ENCODE peak calls at places on chromosomes 7 and 10, in ten cellular contexts. One of them, this sample, is unnamed.

GRCh38 chr7:37067961-37068536 is 343.8 kb upstream of the AOAH start:
- DNase-seq in WTC11: no peak
- DNase-seq in RWPE2: no peak
- DNase-seq in HCT116: no peak
- DNase-seq in endodermal cell: no peak
- DNase-seq in stimulated activated CD4-positive, alpha-beta T cell treated with anti-CD3 and anti-CD28 coated beads, Interleukin-2, amount 100 ng/mL, for 24 hours: no peak
- DNase-seq in hepatocyte: no peak
- DNase-seq in CD4-positive, alpha-beta T cell: no peak
- DNase-seq in frontal cortex: no peak
- DNase-seq in CD8-positive, alpha-beta T cell: no peak
- DNase-seq in this sample: no peak

GRCh38 chr7:31663072-31663471 is 23.9 kb upstream of the PPP1R17 start:
- DNase-seq in WTC11: peak; percentile 68
- DNase-seq in RWPE2: no peak
- DNase-seq in HCT116: no peak
- DNase-seq in endodermal cell: peak; percentile 89
- DNase-seq in stimulated activated CD4-positive, alpha-beta T cell treated with anti-CD3 and anti-CD28 coated beads, Interleukin-2, amount 100 ng/mL, for 24 hours: no peak
- DNase-seq in hepatocyte: no peak
- DNase-seq in CD4-positive, alpha-beta T cell: no peak
- DNase-seq in frontal cortex: no peak
- DNase-seq in CD8-positive, alpha-beta T cell: no peak
- DNase-seq in this sample: no peak

GRCh38 chr10:98295907-98296306 is 27.9 kb upstream of the LOXL4 start:
- DNase-seq in WTC11: no peak
- DNase-seq in RWPE2: no peak
- DNase-seq in HCT116: no peak
- DNase-seq in endodermal cell: no peak
- DNase-seq in stimulated activated CD4-positive, alpha-beta T cell treated with anti-CD3 and anti-CD28 coated beads, Interleukin-2, amount 100 ng/mL, for 24 hours: no peak
- DNase-seq in hepatocyte: no peak
- DNase-seq in CD4-positive, alpha-beta T cell: no peak
- DNase-seq in frontal cortex: no peak
- DNase-seq in CD8-positive, alpha-beta T cell: no peak
- DNase-seq in this sample: no peak

GRCh38 chr7:40329601-40330153 is 194.9 kb downstream of the SUGCT start:
- DNase-seq in WTC11: no peak
- DNase-seq in RWPE2: no peak
- DNase-seq in HCT116: peak; percentile 41
- DNase-seq in endodermal cell: no peak
- DNase-seq in stimulated activated CD4-positive, alpha-beta T cell treated with anti-CD3 and anti-CD28 coated beads, Interleukin-2, amount 100 ng/mL, for 24 hours: no peak
- DNase-seq in hepatocyte: peak; percentile 61
- DNase-seq in CD4-positive, alpha-beta T cell: no peak
- DNase-seq in frontal cortex: peak; percentile 24
- DNase-seq in CD8-positive, alpha-beta T cell: no peak
- DNase-seq in this sample: no peak

GRCh38 chr10:68876246-68876918 is 24.7 kb upstream of the DDX50 start:
- DNase-seq in WTC11: no peak
- DNase-seq in RWPE2: no peak
- DNase-seq in HCT116: no peak
- DNase-seq in endodermal cell: no peak
- DNase-seq in stimulated activated CD4-positive, alpha-beta T cell treated with anti-CD3 and anti-CD28 coated beads, Interleukin-2, amount 100 ng/mL, for 24 hours: no peak
- DNase-seq in hepatocyte: peak; percentile 77
- DNase-seq in CD4-positive, alpha-beta T cell: no peak
- DNase-seq in frontal cortex: no peak
- DNase-seq in CD8-positive, alpha-beta T cell: no peak
- DNase-seq in this sample: no peak

GRCh38 chr7:157477550-157478212 is 140.9 kb downstream of the DNAJB6 start:
- DNase-seq in WTC11: no peak
- DNase-seq in RWPE2: no peak
- DNase-seq in HCT116: no peak
- DNase-seq in endodermal cell: peak; percentile 42
- DNase-seq in stimulated activated CD4-positive, alpha-beta T cell treated with anti-CD3 and anti-CD28 coated beads, Interleukin-2, amount 100 ng/mL, for 24 hours: peak; percentile 38
- DNase-seq in hepatocyte: no peak
- DNase-seq in CD4-positive, alpha-beta T cell: no peak
- DNase-seq in frontal cortex: no peak
- DNase-seq in CD8-positive, alpha-beta T cell: no peak
- DNase-seq in this sample: no peak

GRCh38 chr7:159112136-159113011 is 32.3 kb downstream of the VIPR2 start:
- DNase-seq in WTC11: no peak
- DNase-seq in RWPE2: peak; percentile 36
- DNase-seq in HCT116: no peak
- DNase-seq in endodermal cell: peak; percentile 57
- DNase-seq in stimulated activated CD4-positive, alpha-beta T cell treated with anti-CD3 and anti-CD28 coated beads, Interleukin-2, amount 100 ng/mL, for 24 hours: peak; percentile 30
- DNase-seq in hepatocyte: no peak
- DNase-seq in CD4-positive, alpha-beta T cell: peak; percentile 5
- DNase-seq in frontal cortex: no peak
- DNase-seq in CD8-positive, alpha-beta T cell: peak; percentile 13
- DNase-seq in this sample: no peak

GRCh38 chr10:48608279-48608681 is 3.4 kb upstream of the ARHGAP22 start:
- DNase-seq in WTC11: peak; percentile 73
- DNase-seq in RWPE2: no peak
- DNase-seq in HCT116: peak; percentile 34
- DNase-seq in endodermal cell: peak; percentile 91
- DNase-seq in stimulated activated CD4-positive, alpha-beta T cell treated with anti-CD3 and anti-CD28 coated beads, Interleukin-2, amount 100 ng/mL, for 24 hours: peak; percentile 36
- DNase-seq in hepatocyte: peak; percentile 44
- DNase-seq in CD4-positive, alpha-beta T cell: no peak
- DNase-seq in frontal cortex: no peak
- DNase-seq in CD8-positive, alpha-beta T cell: no peak
- DNase-seq in this sample: peak; percentile 51

GRCh38 chr10:42574336-42574735 is 64.0 kb downstream of the ZNF33B start:
- DNase-seq in WTC11: no peak
- DNase-seq in RWPE2: no peak
- DNase-seq in HCT116: no peak
- DNase-seq in endodermal cell: no peak
- DNase-seq in stimulated activated CD4-positive, alpha-beta T cell treated with anti-CD3 and anti-CD28 coated beads, Interleukin-2, amount 100 ng/mL, for 24 hours: no peak
- DNase-seq in hepatocyte: no peak
- DNase-seq in CD4-positive, alpha-beta T cell: no peak
- DNase-seq in frontal cortex: no peak
- DNase-seq in CD8-positive, alpha-beta T cell: no peak
- DNase-seq in this sample: no peak

GRCh38 chr10:22550732-22551131 is 163.6 kb downstream of the PIP4K2A start:
- DNase-seq in WTC11: peak; percentile 83
- DNase-seq in RWPE2: no peak
- DNase-seq in HCT116: peak; percentile 16
- DNase-seq in endodermal cell: peak; percentile 88
- DNase-seq in stimulated activated CD4-positive, alpha-beta T cell treated with anti-CD3 and anti-CD28 coated beads, Interleukin-2, amount 100 ng/mL, for 24 hours: peak; percentile 73
- DNase-seq in hepatocyte: peak; percentile 39
- DNase-seq in CD4-positive, alpha-beta T cell: peak; percentile 59
- DNase-seq in frontal cortex: no peak
- DNase-seq in CD8-positive, alpha-beta T cell: peak; percentile 75
- DNase-seq in this sample: peak; percentile 62

GRCh38 chr10:71737356-71738172 is 18.0 kb upstream of the C10orf105 start:
- DNase-seq in WTC11: no peak
- DNase-seq in RWPE2: no peak
- DNase-seq in HCT116: no peak
- DNase-seq in endodermal cell: no peak
- DNase-seq in stimulated activated CD4-positive, alpha-beta T cell treated with anti-CD3 and anti-CD28 coated beads, Interleukin-2, amount 100 ng/mL, for 24 hours: peak; percentile 59
- DNase-seq in hepatocyte: no peak
- DNase-seq in CD4-positive, alpha-beta T cell: no peak
- DNase-seq in frontal cortex: no peak
- DNase-seq in CD8-positive, alpha-beta T cell: no peak
- DNase-seq in this sample: no peak

GRCh38 chr7:20744913-20745587 is 41.6 kb downstream of the SP8 start:
- DNase-seq in WTC11: no peak
- DNase-seq in RWPE2: no peak
- DNase-seq in HCT116: peak; percentile 33
- DNase-seq in endodermal cell: no peak
- DNase-seq in stimulated activated CD4-positive, alpha-beta T cell treated with anti-CD3 and anti-CD28 coated beads, Interleukin-2, amount 100 ng/mL, for 24 hours: no peak
- DNase-seq in hepatocyte: peak; percentile 30
- DNase-seq in CD4-positive, alpha-beta T cell: no peak
- DNase-seq in frontal cortex: no peak
- DNase-seq in CD8-positive, alpha-beta T cell: no peak
- DNase-seq in this sample: no peak

GRCh38 chr10:17210361-17210760 is 8.9 kb upstream of the TRDMT1 start:
- DNase-seq in WTC11: no peak
- DNase-seq in RWPE2: no peak
- DNase-seq in HCT116: no peak
- DNase-seq in endodermal cell: no peak
- DNase-seq in stimulated activated CD4-positive, alpha-beta T cell treated with anti-CD3 and anti-CD28 coated beads, Interleukin-2, amount 100 ng/mL, for 24 hours: no peak
- DNase-seq in hepatocyte: no peak
- DNase-seq in CD4-positive, alpha-beta T cell: no peak
- DNase-seq in frontal cortex: no peak
- DNase-seq in CD8-positive, alpha-beta T cell: no peak
- DNase-seq in this sample: no peak

GRCh38 chr7:34622771-34623250 is 35.2 kb upstream of the NPSR1 start:
- DNase-seq in WTC11: no peak
- DNase-seq in RWPE2: no peak
- DNase-seq in HCT116: no peak
- DNase-seq in endodermal cell: no peak
- DNase-seq in stimulated activated CD4-positive, alpha-beta T cell treated with anti-CD3 and anti-CD28 coated beads, Interleukin-2, amount 100 ng/mL, for 24 hours: no peak
- DNase-seq in hepatocyte: no peak
- DNase-seq in CD4-positive, alpha-beta T cell: no peak
- DNase-seq in frontal cortex: no peak
- DNase-seq in CD8-positive, alpha-beta T cell: no peak
- DNase-seq in this sample: no peak

GRCh38 chr7:120609136-120609753 is 248.7 kb downstream of the TSPAN12 start:
- DNase-seq in WTC11: no peak
- DNase-seq in RWPE2: no peak
- DNase-seq in HCT116: no peak
- DNase-seq in endodermal cell: no peak
- DNase-seq in stimulated activated CD4-positive, alpha-beta T cell treated with anti-CD3 and anti-CD28 coated beads, Interleukin-2, amount 100 ng/mL, for 24 hours: no peak
- DNase-seq in hepatocyte: no peak
- DNase-seq in CD4-positive, alpha-beta T cell: no peak
- DNase-seq in frontal cortex: no peak
- DNase-seq in CD8-positive, alpha-beta T cell: no peak
- DNase-seq in this sample: no peak

GRCh38 chr7:105024734-105025133 is 10.7 kb downstream of the KMT2E start:
- DNase-seq in WTC11: no peak
- DNase-seq in RWPE2: no peak
- DNase-seq in HCT116: no peak
- DNase-seq in endodermal cell: no peak
- DNase-seq in stimulated activated CD4-positive, alpha-beta T cell treated with anti-CD3 and anti-CD28 coated beads, Interleukin-2, amount 100 ng/mL, for 24 hours: no peak
- DNase-seq in hepatocyte: no peak
- DNase-seq in CD4-positive, alpha-beta T cell: no peak
- DNase-seq in frontal cortex: no peak
- DNase-seq in CD8-positive, alpha-beta T cell: no peak
- DNase-seq in this sample: no peak